ENCODE peak calls at places on chromosomes 4 and X, in ten cellular contexts. P is fibroblast of the aortic adventitia; I is activated naive CD4-positive, alpha-beta T cell; R is lung microvascular endothelial cell; D is foreskin fibroblast; X is uterus; O is GM04504; F is smooth muscle cell of the brain vasculature; L is ecto neural progenitor cell; H is NCI-H1930. J is an unnamed sample.

GRCh38 chrX:153665726-153666306 is 7.8 kb downstream of the PNCK start:
- DNase-seq in P (no peak), I (no peak), R (no peak), D (no peak), X (no peak), O (no peak), F (no peak), L (no peak), H (no peak), J (no peak)

GRCh38 chr4:46441116-46441859 is 51.4 kb upstream of the GABRA2 start:
- DNase-seq in P (no peak), I (no peak), R (peak), D (no peak), X (no peak), O (no peak), F (no peak), L (no peak), H (no peak), J (no peak)

GRCh38 chr4:74378573-74378972 is 13.6 kb downstream of the EREG start:
- DNase-seq in P (peak), I (no peak), R (no peak), D (no peak), X (no peak), O (no peak), F (no peak), L (no peak), H (no peak), J (no peak)

GRCh38 chr4:112523008-112523440 is 7.0 kb upstream of the NEUROG2 start:
- DNase-seq in P (peak), I (peak), R (peak), D (peak), X (no peak), O (no peak), F (no peak), L (peak), H (no peak), J (no peak)

GRCh38 chrX:153600032-153600373 is 1.1 kb upstream of the CCNQ start:
- DNase-seq in P (peak), I (no peak), R (peak), D (peak), X (no peak), O (no peak), F (no peak), L (no peak), H (no peak), J (no peak)

GRCh38 chrX:6505960-6506359 is 29.0 kb downstream of the VCX3A start:
- DNase-seq in P (no peak), I (no peak), R (no peak), D (no peak), X (no peak), O (no peak), F (no peak), L (no peak), H (no peak), J (no peak)

GRCh38 chrX:119482497-119483480 is 14.5 kb downstream of the SLC25A5 start:
- DNase-seq in P (peak), I (peak), R (peak), D (peak), X (peak), O (no peak), F (no peak), L (peak), H (no peak), J (peak)

GRCh38 chr4:174358823-174359222 is 75.1 kb downstream of the CEP44 start:
- DNase-seq in P (peak), I (no peak), R (peak), D (peak), X (no peak), O (peak), F (peak), L (no peak), H (no peak), J (peak)

GRCh38 chr4:128516568-128516967 is 229.0 kb upstream of the PGRMC2 start:
- DNase-seq in P (peak), I (no peak), R (no peak), D (peak), X (no peak), O (peak), F (peak), L (no peak), H (no peak), J (no peak)

GRCh38 chrX:2389324-2389723 is 111.5 kb downstream of the DHRSX start:
- DNase-seq in P (no peak), I (no peak), R (no peak), D (no peak), X (no peak), O (no peak), F (no peak), L (no peak), H (no peak), J (no peak)

GRCh38 chr4:40908702-40909362 is 159.1 kb downstream of the NSUN7 start:
- DNase-seq in P (peak), I (peak), R (peak), D (peak), X (peak), O (peak), F (no peak), L (peak), H (peak), J (peak)

J was measured in hepatic stellate cell.